ENCODE peak calls at places on chromosomes 5 and 9, in five cellular contexts. K is GM12865, C is osteoblast, F is pancreas, S is GM23338. W is an unnamed sample.

GRCh38 chr9:74285075-74285474 is 212.1 kb upstream of the RORB start:
- DNase-seq in K (no peak), C (no peak), F (no peak), S (no peak), W (no peak)

GRCh38 chr5:122908662-122909061 is 63.2 kb downstream of the SNX24 start:
- DNase-seq in K (no peak), C (no peak), F (no peak), S (peak; percentile 34), W (no peak)

GRCh38 chr9:75239176-75239575 is 150.9 kb downstream of the OSTF1 start:
- DNase-seq in K (no peak), C (no peak), F (peak; percentile 22), S (peak; percentile 35), W (peak; percentile 20)

GRCh38 chr9:134163374-134164196 is 779 bp downstream of the RNU6ATAC start:
- DNase-seq in K (peak; percentile 85), C (peak; percentile 89), F (peak; percentile 58), S (peak; percentile 78), W (no peak)

GRCh38 chr9:131366745-131367401 is 27.0 kb upstream of the PRRC2B start:
- DNase-seq in K (no peak), C (peak; percentile 82), F (peak; percentile 48), S (peak; percentile 73), W (no peak)

GRCh38 chr9:124513374-124513994 is 6.3 kb upstream of the NR5A1 start:
- DNase-seq in K (no peak), C (no peak), F (no peak), S (no peak), W (no peak)

GRCh38 chr5:150710165-150710564 is 9.3 kb upstream of the RBM22 start:
- DNase-seq in K (no peak), C (no peak), F (no peak), S (peak; percentile 23), W (no peak)

GRCh38 chr9:121299467-121300282 is 31.7 kb downstream of the GSN start:
- DNase-seq in K (no peak), C (peak; percentile 94), F (no peak), S (peak; percentile 47), W (no peak)

GRCh38 chr9:27329292-27329691 is 32.3 kb upstream of the EQTN start:
- DNase-seq in K (no peak), C (peak; percentile 21), F (no peak), S (no peak), W (no peak)

GRCh38 chr5:39376293-39376714 is 12.0 kb upstream of the C9 start:
- DNase-seq in K (peak; percentile 59), C (no peak), F (no peak), S (peak; percentile 88), W (peak; percentile 74)

GRCh38 chr9:72352911-72353388 is 12.1 kb downstream of the ZFAND5 start:
- DNase-seq in K (no peak), C (no peak), F (no peak), S (peak; percentile 17), W (no peak)

GRCh38 chr9:93600504-93600903 is 24.1 kb downstream of the PHF2 start:
- DNase-seq in K (peak; percentile 16), C (no peak), F (no peak), S (peak; percentile 52), W (peak; percentile 41)

GRCh38 chr5:138961711-138962110 is 86.6 kb upstream of the LRRTM2 start:
- DNase-seq in K (no peak), C (no peak), F (no peak), S (no peak), W (no peak)

GRCh38 chr9:124190761-124191160 is 67.0 kb upstream of the NEK6 start:
- DNase-seq in K (no peak), C (no peak), F (no peak), S (no peak), W (no peak)

GRCh38 chr5:111775224-111775623 is 18.2 kb upstream of the NREP start:
- DNase-seq in K (no peak), C (no peak), F (no peak), S (no peak), W (no peak)

GRCh38 chr5:80871541-80871961 is 88.6 kb upstream of the RASGRF2 start:
- DNase-seq in K (no peak), C (peak; percentile 38), F (no peak), S (peak; percentile 11), W (no peak)

GRCh38 chr5:140875085-140876065 is at the start of gene PCDHA12:
- DNase-seq in K (no peak), C (no peak), F (no peak), S (peak; percentile 90), W (no peak)

GRCh38 chr5:45596320-45596719 is 99.9 kb downstream of the HCN1 start:
- DNase-seq in K (no peak), C (no peak), F (no peak), S (no peak), W (no peak)

GRCh38 chr5:156261275-156261939 is 65.6 kb upstream of the SGCD start:
- DNase-seq in K (no peak), C (no peak), F (no peak), S (no peak), W (no peak)

GRCh38 chr5:135251099-135251498 is 147.9 kb downstream of the MACROH2A1 start:
- DNase-seq in K (no peak), C (no peak), F (no peak), S (no peak), W (no peak)

GRCh38 chr9:97284798-97285197 is 22.7 kb upstream of the CCDC180 start:
- DNase-seq in K (no peak), C (no peak), F (no peak), S (no peak), W (no peak)

GRCh38 chr5:133635051-133635450 is 22.7 kb upstream of the FSTL4 start:
- DNase-seq in K (no peak), C (peak; percentile 50), F (no peak), S (no peak), W (no peak)

GRCh38 chr9:24986331-24986730 is 440.6 kb upstream of the IZUMO3 start:
- DNase-seq in K (no peak), C (no peak), F (no peak), S (peak; percentile 41), W (no peak)

GRCh38 chr5:76953551-76954382 is 922 bp downstream of the CRHBP start:
- DNase-seq in K (no peak), C (peak; percentile 58), F (no peak), S (peak; percentile 68), W (no peak)

GRCh38 chr5:78971998-78972397 is 13.1 kb downstream of the ARSB start:
- DNase-seq in K (no peak), C (no peak), F (no peak), S (no peak), W (no peak)

GRCh38 chr5:105573575-105573974 is 2011.0 kb upstream of the NUDT12 start:
- DNase-seq in K (no peak), C (no peak), F (no peak), S (no peak), W (no peak)

GRCh38 chr9:89260525-89260924 is 50.5 kb upstream of the CKS2 start:
- DNase-seq in K (no peak), C (no peak), F (no peak), S (no peak), W (no peak)

GRCh38 chr9:109016132-109016531 is 2.8 kb upstream of the CTNNAL1 start:
- DNase-seq in K (no peak), C (no peak), F (no peak), S (no peak), W (no peak)

GRCh38 chr9:109013678-109014145 is 413 bp upstream of the CTNNAL1 start:
- DNase-seq in K (no peak), C (no peak), F (no peak), S (no peak), W (no peak)

GRCh38 chr9:109012876-109013677 is at the start of gene CTNNAL1:
- DNase-seq in K (peak; percentile 92), C (peak; percentile 96), F (peak; percentile 94), S (peak; percentile 96), W (peak; percentile 65)

GRCh38 chr9:109015026-109015280 is 1.7 kb upstream of the CTNNAL1 start:
- DNase-seq in K (no peak), C (no peak), F (no peak), S (no peak), W (no peak)

GRCh38 chr9:109014267-109015025 is 1.1 kb upstream of the CTNNAL1 start:
- DNase-seq in K (no peak), C (peak; percentile 59), F (peak; percentile 26), S (peak; percentile 50), W (no peak)
- H3K4me3 ChIP-seq in K (no peak overlapping the region), C (peak overlapping the region; percentile 84), F (no peak overlapping the region), S (peak overlapping the region; percentile 68), W (no peak overlapping the region)

GRCh38 chr5:125785407-125785806 is 637.8 kb upstream of the GRAMD2B start:
- DNase-seq in K (no peak), C (no peak), F (no peak), S (no peak), W (no peak)

DNA sequence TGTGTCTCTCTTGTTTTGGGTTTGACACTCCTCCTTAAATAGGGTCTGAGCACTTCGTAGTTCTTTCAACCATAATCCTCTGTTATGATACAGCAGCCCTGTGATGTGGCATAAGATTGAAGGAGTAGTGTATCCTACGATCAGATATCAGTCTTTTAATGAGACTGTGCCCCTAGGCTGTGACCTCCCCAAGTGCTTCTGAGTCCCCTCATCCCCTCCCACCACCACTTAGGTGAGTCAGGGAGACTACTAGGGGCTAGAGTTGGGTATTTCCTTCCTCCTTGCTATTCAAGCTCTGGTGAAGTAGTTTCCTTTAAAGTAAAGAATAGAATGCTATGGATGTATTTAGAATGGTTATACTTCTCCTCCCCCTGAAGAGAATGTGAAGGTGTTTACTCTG is 637.2 kb upstream of the GRAMD2B start:
- DNase-seq in K (no peak), C (no peak), F (no peak), S (no peak), W (no peak)
- H3K4me3 ChIP-seq in K (no peak overlapping the region), C (no peak overlapping the region), F (no peak overlapping the region), S (no peak overlapping the region), W (no peak overlapping the region)

DNA sequence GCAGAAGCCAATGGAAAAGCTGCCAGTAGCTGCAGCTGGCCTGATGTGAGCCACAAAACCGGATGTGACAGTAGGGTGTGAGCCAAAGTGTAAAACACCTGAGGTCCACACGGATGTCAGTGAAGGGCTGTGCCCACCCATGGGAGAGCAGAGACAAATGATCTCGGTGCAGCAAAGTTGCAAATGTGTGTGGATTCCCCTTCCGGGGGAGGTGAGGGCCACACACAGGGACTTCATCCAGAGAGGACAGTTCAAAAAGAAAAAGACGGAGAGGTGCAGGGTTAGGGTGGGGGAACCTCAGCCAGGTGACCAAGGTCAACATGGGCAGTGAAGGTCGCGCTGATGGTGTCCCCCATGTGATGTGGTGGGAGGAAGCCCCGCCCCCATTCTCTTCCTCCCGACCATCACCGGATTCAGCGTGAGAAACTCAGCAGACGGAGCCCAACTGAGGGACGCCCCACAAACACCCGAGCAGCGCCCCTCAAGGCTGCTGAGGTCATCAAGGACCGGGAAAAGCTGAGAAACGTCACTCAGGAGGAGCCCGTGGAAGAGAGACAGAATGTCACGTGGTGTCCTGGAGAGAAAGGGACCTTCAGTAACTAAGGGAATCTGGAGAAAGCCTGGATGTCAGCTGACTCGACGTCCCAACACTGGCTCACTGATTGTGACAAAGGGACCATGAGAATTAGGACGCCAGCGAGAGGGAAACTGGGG is 11.4 kb upstream of the PTGDS start:
- DNase-seq in K (peak; percentile 58), C (peak; percentile 93), F (no peak), S (peak; percentile 55), W (peak; percentile 59)
- H3K4me3 ChIP-seq in K (no peak overlapping the region), C (no peak overlapping the region), F (no peak overlapping the region), S (peak overlapping the region; percentile 33), W (peak overlapping the region; percentile 46)

DNA sequence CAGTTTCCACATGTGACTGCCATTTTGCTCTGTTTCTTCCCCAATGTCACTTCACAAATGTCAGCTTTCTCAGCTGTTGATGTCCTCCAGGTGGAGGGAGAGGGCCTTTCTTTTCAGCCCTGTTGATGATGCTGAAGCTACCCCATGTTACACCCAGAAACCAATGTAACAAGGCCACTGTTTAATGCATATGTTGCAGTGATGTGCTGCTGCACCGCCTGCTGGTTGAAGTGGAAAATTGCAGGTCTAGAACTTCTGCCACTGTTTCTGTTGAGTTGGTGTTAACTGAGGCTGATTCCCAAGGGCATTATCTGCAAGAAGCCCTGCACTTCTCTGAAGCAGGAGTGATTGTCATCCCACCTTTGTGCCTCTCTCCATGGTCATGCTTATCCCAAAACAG is 428.4 kb downstream of the KDM4C start:
- DNase-seq in K (peak; percentile 50), C (no peak), F (no peak), S (peak; percentile 64), W (no peak)
- H3K4me3 ChIP-seq in K (no peak overlapping the region), C (no peak overlapping the region), F (no peak overlapping the region), S (no peak overlapping the region), W (no peak overlapping the region)